ENCODE peak calls at places on chromosomes 13 and 19, in nine cellular contexts. H, M, U, N, F, R, I, C and X are unnamed samples.

GRCh38 chr19:53696951-53697350 is 65.2 kb downstream of the DPRX start:
- DNase-seq in R (no peak), C (no peak), U (no peak), M (no peak), H (no peak), N (no peak), F (no peak), I (no peak), X (no peak)

GRCh38 chr19:1819976-1820255 is 7.8 kb upstream of the ATP8B3 start:
- DNase-seq in M (no peak), U (no peak), R (no peak), F (no peak), C (no peak), I (no peak), H (no peak), N (peak; percentile 72), X (no peak)

GRCh38 chr13:75418997-75419396 is 63.0 kb downstream of the TBC1D4 start:
- DNase-seq in C (no peak), I (no peak), H (peak; percentile 50), N (no peak), U (no peak), F (no peak), R (no peak), M (no peak), X (no peak)

GRCh38 chr19:11408591-11408990 is 10.5 kb downstream of the RGL3 start:
- DNase-seq in M (no peak), F (no peak), H (no peak), U (no peak), C (no peak), I (no peak), R (no peak), N (no peak), X (no peak)

GRCh38 chr13:99124046-99124400 is 76.6 kb upstream of the UBAC2 start:
- DNase-seq in F (no peak), M (no peak), N (no peak), C (no peak), U (no peak), I (no peak), R (no peak), H (no peak), X (no peak)

GRCh38 chr19:39974377-39975155 is 3.6 kb downstream of the PSMC4 start:
- DNase-seq in M (no peak), N (no peak), U (no peak), F (no peak), H (no peak), C (no peak), I (no peak), R (no peak), X (no peak)

GRCh38 chr13:112569771-112570288 is 18.1 kb downstream of the TUBGCP3 start:
- DNase-seq in F (no peak), C (no peak), H (no peak), N (no peak), I (no peak), R (no peak), U (no peak), M (no peak), X (no peak)

GRCh38 chr19:38665950-38666661 is 18.7 kb downstream of the ACTN4 start:
- DNase-seq in I (no peak), U (peak; percentile 79), C (no peak), H (peak; percentile 69), M (peak; percentile 82), N (no peak), F (peak; percentile 75), R (no peak), X (no peak)

GRCh38 chr19:14472202-14472961 is 2.8 kb downstream of the PTGER1 start:
- DNase-seq in R (no peak), N (peak; percentile 95), C (no peak), U (peak; percentile 83), H (no peak), I (peak; percentile 93), M (no peak), F (peak; percentile 84), X (no peak)

GRCh38 chr13:33331962-33332361 is 46.4 kb upstream of the STARD13 start:
- DNase-seq in M (no peak), C (no peak), N (no peak), F (no peak), U (no peak), H (no peak), R (no peak), I (no peak), X (no peak)

GRCh38 chr19:27870293-27870692 is 1342.7 kb downstream of the UQCRFS1 start:
- DNase-seq in H (no peak), U (no peak), M (no peak), R (no peak), C (no peak), N (no peak), I (no peak), F (no peak), X (no peak)

GRCh38 chr19:40150170-40150569 is 41.1 kb upstream of the MAP3K10 start:
- DNase-seq in I (no peak), N (no peak), F (no peak), C (no peak), M (no peak), H (no peak), U (no peak), R (no peak), X (no peak)

GRCh38 chr13:93776936-93777335 is 550.3 kb downstream of the GPC6 start:
- DNase-seq in R (no peak), F (no peak), N (no peak), C (no peak), U (no peak), M (no peak), I (no peak), H (no peak), X (no peak)

GRCh38 chr19:2500861-2501260 is 24.9 kb downstream of the GADD45B start:
- DNase-seq in R (no peak), H (no peak), C (no peak), I (no peak), N (no peak), M (no peak), U (no peak), F (peak; percentile 62), X (no peak)

GRCh38 chr13:92225861-92226260 is 827.4 kb downstream of the GPC5 start:
- DNase-seq in C (no peak), N (no peak), U (no peak), M (no peak), H (no peak), F (no peak), R (no peak), I (no peak), X (no peak)

GRCh38 chr13:113769881-113770280 is 10.9 kb downstream of the TMEM255B start:
- DNase-seq in R (no peak), C (no peak), I (no peak), H (no peak), U (no peak), F (no peak), M (no peak), N (no peak), X (no peak)

GRCh38 chr19:35013820-35014754 is 14.0 kb downstream of the GRAMD1A start:
- DNase-seq in I (no peak), U (no peak), F (no peak), H (no peak), C (no peak), M (no peak), R (no peak), N (no peak), X (no peak)

GRCh38 chr13:45662122-45662521 is 40.0 kb upstream of the CBY2 start:
- DNase-seq in I (no peak), H (no peak), M (no peak), C (no peak), U (no peak), F (no peak), R (no peak), N (no peak), X (no peak)

GRCh38 chr19:34925278-34925855 is 1.3 kb upstream of the ZNF30 start:
- DNase-seq in H (no peak), C (no peak), N (no peak), R (no peak), U (no peak), F (no peak), M (no peak), I (no peak), X (no peak)

GRCh38 chr13:102187313-102187712 is 214.5 kb downstream of the FGF14 start:
- DNase-seq in C (no peak), F (no peak), R (no peak), H (no peak), I (no peak), U (no peak), N (no peak), M (no peak), X (no peak)

GRCh38 chr13:102191951-102192461 is 209.8 kb downstream of the FGF14 start:
- DNase-seq in R (no peak), I (no peak), H (no peak), U (no peak), N (no peak), F (no peak), C (no peak), M (no peak), X (no peak)

GRCh38 chr13:102195566-102196462 is 206.0 kb downstream of the FGF14 start:
- DNase-seq in M (no peak), N (no peak), C (no peak), F (no peak), U (no peak), H (no peak), I (no peak), R (no peak), X (no peak)

GRCh38 chr13:102185375-102185984 is 216.4 kb downstream of the FGF14 start:
- DNase-seq in F (no peak), N (no peak), M (no peak), H (no peak), R (no peak), U (no peak), I (no peak), C (no peak), X (no peak)

GRCh38 chr13:102190930-102191329 is 210.9 kb downstream of the FGF14 start:
- DNase-seq in F (no peak), U (no peak), M (no peak), H (no peak), R (no peak), I (no peak), N (no peak), C (no peak), X (peak; percentile 28)
- TF ChIP-seq CTCF in F (no peak), U (no peak), M (no peak), H (no peak), R (no peak), I (no peak), N (no peak), C (no peak), X (no peak)

GRCh38 chr19:47230122-47230920 is 678 bp downstream of the BBC3 start:
- DNase-seq in R (no peak), M (no peak), F (peak; percentile 89), N (peak; percentile 94), H (no peak), C (no peak), I (peak; percentile 78), U (peak; percentile 84), X (no peak)
- TF ChIP-seq CTCF in R (peak; percentile 71), M (peak; percentile 92), F (peak; percentile 94), N (peak; percentile 87), H (peak; percentile 82), C (peak; percentile 85), I (peak; percentile 88), U (peak; percentile 78), X (peak; percentile 53)

GRCh38 chr19:4007021-4007835 is at the start of gene PIAS4:
- DNase-seq in I (peak; percentile 100), C (peak; percentile 84), R (peak; percentile 86), U (peak; percentile 96), M (peak; percentile 96), N (peak; percentile 98), F (peak; percentile 98), H (peak; percentile 72), X (peak; percentile 65)
- TF ChIP-seq CTCF in I (no peak), C (no peak), R (no peak), U (no peak), M (peak; percentile 28), N (peak; percentile 16), F (no peak), H (no peak), X (no peak)

GRCh38 chr19:46928951-46929350 is 68.2 kb downstream of the ARHGAP35 start:
- DNase-seq in I (no peak), M (no peak), R (no peak), N (no peak), U (no peak), C (no peak), F (no peak), H (no peak), X (no peak)
- TF ChIP-seq CTCF in I (no peak), M (peak; percentile 13), R (no peak), N (no peak), U (no peak), C (no peak), F (no peak), H (no peak), X (no peak)